ENCODE peak calls at places on chromosomes 12 and 14, in four cellular contexts. K is SK-N-SH, W is A549, S is MM.1S. G is an unnamed sample. For H3K9me3, the result is how much of the 10 kb centered on the place peaks cover.

GRCh38 chr12:10119072-10119471 is 10.9 kb downstream of the CLEC7A start:
- DNase-seq in W (no peak), K (no peak), S (no peak), G (no peak)

GRCh38 chr14:98907981-98908544 is 363.9 kb downstream of the BCL11B start:
- DNase-seq in S (no peak), K (no peak), W (no peak), G (peak)

GRCh38 chr14:67620217-67620789 is 583 bp downstream of the ARG2 start:
- DNase-seq in S (no peak), W (peak), K (peak), G (peak)

GRCh38 chr12:116736962-116737773 is 701 bp downstream of the SPRING1 start:
- DNase-seq in K (peak), S (no peak), W (peak), G (peak)

GRCh38 chr14:94373708-94374107 is 14.7 kb downstream of the SERPINA1 start:
- DNase-seq in W (peak), K (no peak), S (no peak), G (no peak)

GRCh38 chr14:92668266-92668973 is 80.0 kb downstream of the LGMN start:
- DNase-seq in K (no peak), W (no peak), S (no peak), G (no peak)

GRCh38 chr14:70188608-70189540 is at the start of gene SLC8A3:
- DNase-seq in K (peak), W (peak), S (no peak), G (peak)

GRCh38 chr12:15574353-15574752 is 214.8 kb downstream of the EPS8 start:
- DNase-seq in K (no peak), W (no peak), S (no peak), G (no peak)

GRCh38 chr12:3641428-3641883 is 111.5 kb downstream of the CRACR2A start:
- DNase-seq in K (no peak), W (no peak), S (no peak), G (no peak)

GRCh38 chr12:111330800-111331752 is 37.8 kb downstream of the PHETA1 start:
- DNase-seq in S (peak), K (no peak), W (peak), G (peak)

GRCh38 chr14:89340200-89340667 is 76.8 kb downstream of the FOXN3 start:
- DNase-seq in S (no peak), W (no peak), K (no peak), G (no peak)

GRCh38 chr12:52097045-52097666 is 17.7 kb downstream of the SMIM41 start:
- DNase-seq in K (peak), S (no peak), W (no peak), G (no peak)

GRCh38 chr14:103088921-103089320 is 4.9 kb downstream of the LBHD2 start:
- DNase-seq in K (no peak), S (no peak), W (no peak), G (no peak)

DNA sequence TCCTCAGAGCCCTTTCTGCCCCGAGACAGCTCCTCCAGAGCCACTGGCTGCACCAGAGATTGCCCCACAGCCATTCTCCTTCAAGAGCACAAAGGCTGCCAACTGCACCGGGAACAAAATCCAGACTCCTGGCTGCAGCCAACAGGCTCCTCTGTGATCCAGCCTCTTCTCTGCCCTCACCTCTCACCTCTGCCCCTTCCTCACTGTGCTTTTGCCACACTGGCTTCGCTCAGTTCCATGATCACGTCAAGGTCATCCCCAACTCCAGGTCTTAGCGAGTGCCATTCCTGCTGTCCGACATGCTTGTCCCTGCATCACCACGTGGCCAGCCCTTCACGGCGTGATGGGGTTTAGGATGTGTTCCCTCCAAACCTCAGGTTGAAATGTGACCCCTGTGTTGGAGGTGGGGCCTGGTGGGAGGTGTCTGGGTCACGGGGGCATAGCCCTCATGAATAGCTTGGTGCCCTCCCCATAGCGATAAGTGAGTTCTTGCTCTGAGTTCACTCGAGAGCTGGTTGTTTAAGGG is 149.3 kb downstream of the PIWIL1 start:
- DNase-seq in K (no peak), S (no peak), W (no peak), G (no peak)
- H3K9me3 ChIP-seq in K (under half), S (under half), W (under half), G (under half)

DNA sequence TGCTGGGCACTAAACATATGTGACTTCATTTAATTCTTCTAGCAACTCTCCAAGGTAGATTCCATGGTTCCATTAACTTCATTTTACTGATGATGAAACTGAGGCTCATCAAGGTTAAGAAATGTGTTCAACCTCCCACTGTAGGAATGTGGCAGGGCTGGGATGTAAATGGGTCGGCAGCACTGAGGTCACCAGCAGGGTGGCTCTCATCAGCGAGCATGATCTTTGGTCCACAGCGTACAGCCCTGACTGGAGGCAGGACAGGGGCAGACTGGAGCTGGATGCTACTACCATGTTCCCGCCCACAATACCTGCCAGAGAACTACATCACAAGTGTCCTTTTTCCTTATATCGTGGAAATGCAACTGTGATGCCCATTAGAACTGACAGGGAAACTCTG is 4.6 kb downstream of the APPL2 start:
- DNase-seq in S (no peak), W (no peak), K (no peak), G (no peak)
- H3K4me2 ChIP-seq in S (no peak), W (no peak), K (peak), G (no peak)

GRCh38 chr12:95181103-95181502 is 36.2 kb downstream of the FGD6 start:
- DNase-seq in W (no peak), S (no peak), K (no peak), G (no peak)

GRCh38 chr12:95178136-95178535 is 39.1 kb downstream of the FGD6 start:
- DNase-seq in W (no peak), S (no peak), K (no peak), G (no peak)

GRCh38 chr12:95173392-95174251 is 43.6 kb downstream of the FGD6 start:
- DNase-seq in S (no peak), W (peak), K (peak), G (no peak)

GRCh38 chr12:95179011-95179410 is 38.3 kb downstream of the FGD6 start:
- DNase-seq in S (no peak), W (no peak), K (no peak), G (no peak)

GRCh38 chr12:95177201-95177768 is 40.0 kb downstream of the FGD6 start:
- DNase-seq in W (no peak), K (no peak), S (no peak), G (no peak)
- H3K27ac ChIP-seq in W (peak), K (no peak), S (no peak), G (peak)

GRCh38 chr14:105846312-105846711 is 319.9 kb downstream of the TMEM121 start:
- DNase-seq in W (no peak), S (no peak), K (no peak), G (no peak)
- H3K9me3 ChIP-seq in W (under half), S (under half), K (under half), G (under half)